ENCODE peak calls at places on chromosome 2, in seven cellular contexts. Z is gastrocnemius medialis, D is AG09309, L is AG04449, B is Peyer's patch, N is astrocyte of the cerebellum, J is dorsolateral prefrontal cortex. V is an unnamed sample.

GRCh38 chr2:169185711-169186110 is 116.3 kb downstream of the DHRS9 start:
- DNase-seq in Z (no peak), D (no peak), L (no peak), B (no peak), N (no peak), J (no peak), V (no peak)

GRCh38 chr2:235432741-235433520 is 60.9 kb upstream of the AGAP1 start:
- DNase-seq in Z (no peak), D (no peak), L (no peak), B (no peak), N (no peak), J (no peak), V (no peak)

GRCh38 chr2:240238201-240238600 is 97.7 kb upstream of the OTOS start:
- DNase-seq in Z (no peak), D (no peak), L (no peak), B (no peak), N (no peak), J (no peak), V (no peak)

GRCh38 chr2:240068193-240068592 is 14.9 kb upstream of the OR6B3 start:
- DNase-seq in Z (no peak), D (no peak), L (no peak), B (no peak), N (no peak), J (no peak), V (no peak)

GRCh38 chr2:178283519-178283918 is 89.2 kb downstream of the OSBPL6 start:
- DNase-seq in Z (no peak), D (no peak), L (no peak), B (no peak), N (no peak), J (no peak), V (no peak)

GRCh38 chr2:117771969-117772630 is 42.4 kb upstream of the DDX18 start:
- DNase-seq in Z (no peak), D (peak), L (no peak), B (no peak), N (peak), J (no peak), V (no peak)

GRCh38 chr2:10133007-10133647 is 10.6 kb downstream of the RRM2 start:
- DNase-seq in Z (no peak), D (no peak), L (no peak), B (peak), N (no peak), J (no peak), V (no peak)

GRCh38 chr2:174153757-174154680 is 94.3 kb downstream of the OLA1 start:
- DNase-seq in Z (no peak), D (no peak), L (peak), B (no peak), N (peak), J (no peak), V (no peak)

DNA sequence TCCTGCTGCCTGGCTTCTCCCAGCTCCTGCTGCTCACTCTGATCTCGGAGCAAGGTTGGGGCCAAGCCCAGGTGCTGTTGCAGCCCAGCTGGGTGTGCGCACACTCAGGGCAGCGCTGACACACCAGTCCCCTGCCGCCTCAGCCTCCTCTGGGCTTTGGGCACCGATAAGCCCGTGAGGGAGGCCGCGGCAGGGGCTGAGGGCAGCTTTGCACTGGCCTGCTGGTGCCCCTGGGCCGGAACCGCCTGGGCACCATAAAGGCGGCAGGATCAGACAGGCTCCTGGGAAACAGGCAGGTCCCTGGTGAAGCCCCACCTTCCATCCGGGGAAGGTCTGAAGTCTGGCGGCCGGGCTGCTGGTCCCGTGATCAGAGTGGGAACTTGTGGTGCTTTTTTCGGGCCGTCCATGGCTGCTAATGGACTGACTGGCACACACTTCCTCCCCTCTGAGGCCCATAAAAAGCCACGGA is 14.1 kb upstream of the EML6 start:
- DNase-seq in Z (no peak), D (no peak), L (no peak), B (peak), N (no peak), J (no peak), V (no peak)
- H3K4me3 ChIP-seq in Z (peak), D (peak), L (no peak), B (peak), N (no peak), J (peak), V (peak)

GRCh38 chr2:13522917-13523821 is 806.4 kb downstream of the TRIB2 start:
- DNase-seq in Z (peak), D (no peak), L (no peak), B (no peak), N (peak), J (no peak), V (no peak)
- TF ChIP-seq CTCF in Z (no peak), D (no peak), L (no peak), B (no peak), N (no peak), J (no peak), V (no peak)

DNA sequence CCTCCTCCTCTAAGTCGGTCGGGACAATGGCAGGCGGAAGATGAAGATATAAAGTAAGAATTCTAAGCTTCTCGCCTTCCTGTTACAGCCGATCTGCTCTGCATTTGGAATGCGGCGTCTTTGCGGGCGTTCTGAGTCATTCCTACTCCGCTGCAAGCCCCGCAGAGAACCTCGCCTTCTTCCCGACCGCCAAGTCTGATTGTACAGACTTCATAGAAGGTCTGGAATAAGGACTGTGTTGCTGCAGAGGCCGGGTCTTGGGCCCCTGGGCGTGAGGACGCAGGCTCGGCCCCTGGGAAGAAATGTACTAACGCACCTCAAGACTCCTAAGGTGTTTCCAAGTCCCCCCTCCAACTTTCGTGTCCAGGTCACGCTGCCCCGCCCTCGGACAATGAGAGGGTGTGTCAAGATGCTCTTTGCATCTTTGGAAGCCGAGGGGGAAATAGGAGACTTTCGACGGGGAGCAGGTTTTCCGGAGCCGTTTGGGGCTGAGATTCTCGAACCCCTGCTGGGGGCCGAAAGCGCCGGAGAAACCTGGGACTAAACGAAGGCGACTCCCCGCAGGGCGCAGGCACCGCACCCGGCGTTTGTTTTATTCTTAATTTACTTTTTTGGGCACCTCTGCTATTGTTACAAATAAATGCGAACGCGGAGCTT is 12.7 kb upstream of the PAX3 start:
- DNase-seq in Z (no peak), D (no peak), L (no peak), B (no peak), N (no peak), J (no peak), V (no peak)
- H3K4me3 ChIP-seq in Z (no peak), D (no peak), L (no peak), B (no peak), N (no peak), J (no peak), V (no peak)

GRCh38 chr2:126835811-126836210 is 62.9 kb upstream of the TEX51 start:
- DNase-seq in Z (no peak), D (no peak), L (no peak), B (no peak), N (no peak), J (no peak), V (no peak)

GRCh38 chr2:126837926-126838717 is 60.6 kb upstream of the TEX51 start:
- DNase-seq in Z (no peak), D (no peak), L (no peak), B (peak), N (no peak), J (no peak), V (no peak)

GRCh38 chr2:126835261-126835660 is 63.4 kb upstream of the TEX51 start:
- DNase-seq in Z (no peak), D (no peak), L (no peak), B (no peak), N (no peak), J (no peak), V (no peak)

GRCh38 chr2:126838718-126838985 is 60.0 kb upstream of the TEX51 start:
- DNase-seq in Z (no peak), D (no peak), L (no peak), B (peak), N (no peak), J (no peak), V (no peak)

GRCh38 chr2:126836761-126837679 is 61.7 kb upstream of the TEX51 start:
- DNase-seq in Z (no peak), D (no peak), L (no peak), B (peak), N (no peak), J (no peak), V (no peak)
- TF ChIP-seq CTCF in Z (no peak), D (no peak), L (no peak), B (no peak), N (no peak), J (no peak), V (no peak)

DNA sequence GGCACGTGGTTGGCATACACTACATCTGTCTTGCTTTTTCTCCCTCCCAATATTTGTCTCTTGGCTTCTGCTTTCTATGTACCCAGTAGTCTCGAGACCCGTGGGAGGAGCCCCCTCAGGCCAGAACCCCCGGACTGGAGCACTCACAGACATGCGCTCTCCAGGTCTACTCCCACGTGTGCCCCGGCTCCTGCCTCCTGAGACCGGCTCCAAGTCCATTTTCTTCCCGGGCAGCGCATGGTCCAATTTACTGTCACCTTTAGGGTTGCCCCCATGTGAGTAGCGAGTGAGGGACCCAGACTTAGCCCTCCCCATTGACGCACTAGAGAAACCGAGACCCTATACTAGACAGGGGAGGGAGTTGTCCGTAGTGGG is 11.8 kb upstream of the TEX51 start:
- DNase-seq in Z (no peak), D (no peak), L (no peak), B (peak), N (no peak), J (no peak), V (peak)
- H3K4me3 ChIP-seq in Z (no peak), D (no peak), L (no peak), B (no peak), N (no peak), J (no peak), V (no peak)

GRCh38 chr2:65443509-65444200 is 11.3 kb upstream of the SPRED2 start:
- DNase-seq in Z (no peak), D (no peak), L (no peak), B (no peak), N (no peak), J (peak), V (no peak)
- TF ChIP-seq CTCF in Z (no peak), D (no peak), L (no peak), B (no peak), N (no peak), J (no peak), V (no peak)